ENCODE peak calls at places on chromosomes 7 and 10, in five cellular contexts. W is PC-9, B is OCI-LY7, K is mammary epithelial cell, H is H1. Y is an unnamed sample. For H4K20me1, the result is how much of the 10 kb centered on the place peaks cover.

GRCh38 chr7:94012748-94013147 is 8.6 kb upstream of the BET1 start:
- DNase-seq in W (no peak), B (no peak), K (no peak), H (no peak), Y (no peak)

GRCh38 chr10:14071956-14072355 is 258.8 kb downstream of the FRMD4A start:
- DNase-seq in W (no peak), B (no peak), K (no peak), H (no peak), Y (no peak)

GRCh38 chr7:28774529-28775057 is 183.5 kb downstream of the TRIL start:
- DNase-seq in W (no peak), B (no peak), K (no peak), H (no peak), Y (no peak)

GRCh38 chr7:12951397-12951801 is 264.0 kb downstream of the ARL4A start:
- DNase-seq in W (peak), B (no peak), K (peak), H (no peak), Y (no peak)

GRCh38 chr7:112063974-112064373 is 142.2 kb downstream of the DOCK4 start:
- DNase-seq in W (no peak), B (no peak), K (no peak), H (no peak), Y (no peak)

GRCh38 chr10:84261236-84261635 is 16.4 kb downstream of the RGR start:
- DNase-seq in W (no peak), B (no peak), K (no peak), H (no peak), Y (no peak)

GRCh38 chr7:42128703-42129102 is 108.3 kb downstream of the GLI3 start:
- DNase-seq in W (no peak), B (peak), K (no peak), H (no peak), Y (peak)

GRCh38 chr10:102040305-102040704 is 15.7 kb downstream of the ARMH3 start:
- DNase-seq in W (no peak), B (no peak), K (no peak), H (no peak), Y (no peak)

GRCh38 chr10:123930340-123931001 is 38.9 kb upstream of the CPXM2 start:
- DNase-seq in W (no peak), B (no peak), K (no peak), H (no peak), Y (no peak)

GRCh38 chr7:102061981-102062390 is 224.7 kb upstream of the SH2B2 start:
- DNase-seq in W (no peak), B (peak), K (no peak), H (no peak), Y (no peak)

GRCh38 chr7:142549007-142549406 is 200.3 kb upstream of the PRSS1 start:
- DNase-seq in W (no peak), B (no peak), K (peak), H (no peak), Y (no peak)

GRCh38 chr7:503575-504111 is 16.0 kb downstream of the PDGFA start:
- DNase-seq in W (no peak), B (no peak), K (no peak), H (no peak), Y (no peak)

GRCh38 chr10:80408198-80409085 is at the start of gene PRXL2A:
- DNase-seq in W (peak), B (no peak), K (no peak), H (peak), Y (peak)

GRCh38 chr10:1376384-1376945 is 320.3 kb downstream of the WDR37 start:
- DNase-seq in W (no peak), B (no peak), K (no peak), H (no peak), Y (no peak)

GRCh38 chr7:36018816-36019484 is 134.1 kb upstream of the EEPD1 start:
- DNase-seq in W (no peak), B (no peak), K (no peak), H (no peak), Y (no peak)

GRCh38 chr10:113386005-113386404 is 166.8 kb upstream of the HABP2 start:
- DNase-seq in W (no peak), B (no peak), K (peak), H (no peak), Y (no peak)

GRCh38 chr10:62433181-62433692 is 59.1 kb downstream of the ZNF365 start:
- DNase-seq in W (peak), B (no peak), K (peak), H (no peak), Y (no peak)

GRCh38 chr7:151148319-151149259 is 18.9 kb downstream of the GBX1 start:
- DNase-seq in W (no peak), B (no peak), K (no peak), H (no peak), Y (no peak)

GRCh38 chr7:38020134-38020533 is 99.7 kb downstream of the EPDR1 start:
- DNase-seq in W (no peak), B (no peak), K (no peak), H (no peak), Y (no peak)

GRCh38 chr7:75058406-75058805 is 15.2 kb downstream of the RCC1L start:
- DNase-seq in W (no peak), B (no peak), K (no peak), H (no peak), Y (no peak)

GRCh38 chr10:99521474-99522077 is 11.2 kb upstream of the NKX2-3 start:
- DNase-seq in W (no peak), B (no peak), K (no peak), H (no peak), Y (no peak)

GRCh38 chr10:69445094-69445493 is 6.2 kb upstream of the TSPAN15 start:
- DNase-seq in W (no peak), B (no peak), K (no peak), H (no peak), Y (no peak)

DNA sequence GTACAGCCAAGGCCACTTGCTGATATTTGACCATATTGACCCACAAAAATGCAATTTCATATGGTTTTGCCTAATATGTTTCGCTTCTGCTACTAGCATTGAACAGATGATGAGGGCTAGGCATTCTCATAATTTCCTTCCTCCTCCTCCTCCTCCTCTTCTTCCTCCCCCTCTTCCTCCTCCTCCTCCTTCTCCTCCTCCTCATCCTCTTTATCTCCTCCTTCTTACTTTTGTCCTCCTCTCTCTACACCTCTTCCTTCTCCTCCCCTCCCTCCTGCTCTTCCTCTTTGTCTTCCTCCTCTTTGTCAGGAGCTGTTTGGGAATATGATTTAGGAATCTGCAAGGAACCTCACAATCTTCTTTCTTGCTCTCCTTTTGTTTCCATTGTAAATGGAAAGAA is 133.9 kb upstream of the CELF2 start:
- DNase-seq in W (no peak), B (no peak), K (no peak), H (no peak), Y (no peak)
- H4K20me1 ChIP-seq in W (under half), B (under half), K (under half), H (under half), Y (under half)

GRCh38 chr7:43721193-43721806 is 8.0 kb downstream of the COA1 start:
- DNase-seq in W (no peak), B (peak), K (no peak), H (no peak), Y (no peak)
- H4K20me1 ChIP-seq in W (under half), B (under half), K (under half), H (under half), Y (under half)

GRCh38 chr10:78950656-78951587 is 117.8 kb upstream of the ZMIZ1 start:
- DNase-seq in W (no peak), B (no peak), K (peak), H (no peak), Y (no peak)

GRCh38 chr10:78954009-78954297 is 114.8 kb upstream of the ZMIZ1 start:
- DNase-seq in W (no peak), B (no peak), K (no peak), H (no peak), Y (no peak)

GRCh38 chr10:78953124-78954008 is 115.4 kb upstream of the ZMIZ1 start:
- DNase-seq in W (no peak), B (no peak), K (peak), H (no peak), Y (no peak)

GRCh38 chr10:78952018-78952417 is 116.7 kb upstream of the ZMIZ1 start:
- DNase-seq in W (no peak), B (no peak), K (no peak), H (no peak), Y (no peak)

GRCh38 chr10:78952686-78953085 is 116.1 kb upstream of the ZMIZ1 start:
- DNase-seq in W (no peak), B (no peak), K (no peak), H (no peak), Y (no peak)
- H4K20me1 ChIP-seq in W (under half), B (under half), K (under half), H (under half), Y (under half)

GRCh38 chr7:25427721-25428120 is 199.4 kb upstream of the NPVF start:
- DNase-seq in W (no peak), B (peak), K (no peak), H (no peak), Y (no peak)

GRCh38 chr7:25430200-25430953 is 202.1 kb upstream of the NPVF start:
- DNase-seq in W (no peak), B (no peak), K (no peak), H (no peak), Y (no peak)

GRCh38 chr7:25432807-25433206 is 204.5 kb upstream of the NPVF start:
- DNase-seq in W (no peak), B (no peak), K (no peak), H (no peak), Y (no peak)

GRCh38 chr7:25429731-25430130 is 201.4 kb upstream of the NPVF start:
- DNase-seq in W (no peak), B (no peak), K (no peak), H (no peak), Y (no peak)

GRCh38 chr7:25431956-25432355 is 203.7 kb upstream of the NPVF start:
- DNase-seq in W (no peak), B (no peak), K (no peak), H (no peak), Y (no peak)
- H4K20me1 ChIP-seq in W (under half), B (under half), K (under half), H (under half), Y (under half)

DNA sequence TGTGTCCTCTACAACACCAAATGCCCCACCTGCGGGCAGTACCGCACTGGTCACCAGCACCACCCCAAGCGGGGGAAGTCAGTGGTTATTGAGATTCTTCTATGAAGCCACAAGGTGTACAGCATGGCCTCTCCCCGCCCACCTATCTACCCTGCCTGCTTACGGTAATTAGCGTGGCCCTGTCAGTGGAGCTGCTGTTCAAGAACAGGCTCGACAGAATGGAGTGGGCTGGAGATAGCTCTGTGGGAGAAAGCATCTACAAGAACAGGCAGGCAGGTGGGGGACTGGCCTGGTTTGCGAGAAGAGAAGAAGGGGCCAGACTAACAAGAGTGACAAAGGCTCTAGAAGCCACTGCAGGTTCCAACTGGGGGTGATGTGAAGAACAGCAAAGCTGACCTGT is 108.3 kb downstream of the RNF216 start:
- DNase-seq in W (no peak), B (no peak), K (no peak), H (no peak), Y (no peak)
- H4K20me1 ChIP-seq in W (under half), B (under half), K (under half), H (under half), Y (under half)

GRCh38 chr10:71850021-71850744 is 868 bp downstream of the PSAP start:
- DNase-seq in W (no peak), B (no peak), K (no peak), H (no peak), Y (no peak)
- H4K20me1 ChIP-seq in W (under half), B (under half), K (under half), H (under half), Y (under half)

DNA sequence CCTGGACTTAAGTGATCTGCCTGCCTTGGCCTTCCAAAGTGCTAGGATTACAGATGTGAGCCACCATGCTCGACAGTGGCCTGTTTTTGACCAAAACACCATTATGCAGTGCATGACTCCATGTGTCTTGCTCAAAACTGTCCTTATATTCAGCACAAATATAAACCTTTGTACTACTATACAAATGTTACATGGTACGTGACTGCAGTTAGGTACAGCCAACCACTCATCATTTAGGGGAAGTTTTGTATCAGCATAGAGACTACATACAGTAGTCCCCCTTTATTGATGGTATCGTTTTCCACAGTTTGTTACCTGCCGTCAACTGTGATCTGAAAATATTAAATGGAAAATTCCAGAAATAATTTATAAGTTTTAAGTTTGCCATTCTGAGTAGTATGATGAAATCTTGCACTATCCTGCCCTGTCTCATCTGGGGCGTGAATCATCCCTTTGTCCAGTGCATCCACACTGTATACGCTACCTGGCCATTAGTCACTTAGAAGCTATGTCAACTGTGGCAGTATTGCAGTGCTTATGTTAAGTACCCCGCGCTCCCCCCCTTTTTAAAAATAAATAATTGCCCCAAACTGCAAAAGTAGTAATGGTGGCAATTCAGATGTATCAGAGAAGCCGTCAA is 23.3 kb upstream of the ZNF282 start:
- DNase-seq in W (peak), B (no peak), K (peak), H (no peak), Y (no peak)
- H4K20me1 ChIP-seq in W (under half), B (under half), K (under half), H (under half), Y (under half)

Y was measured in DND-41.